ENCODE peak calls at places on chromosome 11, in seven cellular contexts. One of them, this sample, is unnamed.

GRCh38 chr11:96134622-96135021 is 208.4 kb downstream of the MAML2 start:
- DNase-seq in left colon: no peak
- DNase-seq in type B pancreatic cell: no peak
- DNase-seq in tibial artery: no peak
- DNase-seq in activated naive CD8-positive, alpha-beta T cell treated with anti-CD3 and anti-CD28 coated beads, Interleukin-2, amount 50 U/mL, for 24 hours: no peak
- DNase-seq in effector CD4-positive, alpha-beta T cell: no peak
- DNase-seq in posterior vena cava: no peak
- DNase-seq in this sample: no peak

GRCh38 chr11:123300874-123301695 is 106.0 kb upstream of the CLMP start:
- DNase-seq in left colon: no peak
- DNase-seq in type B pancreatic cell: no peak
- DNase-seq in tibial artery: no peak
- DNase-seq in activated naive CD8-positive, alpha-beta T cell treated with anti-CD3 and anti-CD28 coated beads, Interleukin-2, amount 50 U/mL, for 24 hours: no peak
- DNase-seq in effector CD4-positive, alpha-beta T cell: no peak
- DNase-seq in posterior vena cava: no peak
- DNase-seq in this sample: no peak

GRCh38 chr11:100821198-100821597 is 134.1 kb downstream of the ARHGAP42 start:
- DNase-seq in left colon: no peak
- DNase-seq in type B pancreatic cell: no peak
- DNase-seq in tibial artery: no peak
- DNase-seq in activated naive CD8-positive, alpha-beta T cell treated with anti-CD3 and anti-CD28 coated beads, Interleukin-2, amount 50 U/mL, for 24 hours: no peak
- DNase-seq in effector CD4-positive, alpha-beta T cell: no peak
- DNase-seq in posterior vena cava: no peak
- DNase-seq in this sample: no peak

GRCh38 chr11:819129-819931 is 616 bp downstream of the PNPLA2 start:
- DNase-seq in left colon: peak
- DNase-seq in type B pancreatic cell: peak
- DNase-seq in tibial artery: peak
- DNase-seq in activated naive CD8-positive, alpha-beta T cell treated with anti-CD3 and anti-CD28 coated beads, Interleukin-2, amount 50 U/mL, for 24 hours: peak
- DNase-seq in effector CD4-positive, alpha-beta T cell: peak
- DNase-seq in posterior vena cava: peak
- DNase-seq in this sample: peak

GRCh38 chr11:15170170-15170569 is 55.4 kb downstream of the INSC start:
- DNase-seq in left colon: no peak
- DNase-seq in type B pancreatic cell: no peak
- DNase-seq in tibial artery: no peak
- DNase-seq in activated naive CD8-positive, alpha-beta T cell treated with anti-CD3 and anti-CD28 coated beads, Interleukin-2, amount 50 U/mL, for 24 hours: no peak
- DNase-seq in effector CD4-positive, alpha-beta T cell: no peak
- DNase-seq in posterior vena cava: no peak
- DNase-seq in this sample: no peak

GRCh38 chr11:119964136-119965025 is 173.5 kb downstream of the TRIM29 start:
- DNase-seq in left colon: no peak
- DNase-seq in type B pancreatic cell: no peak
- DNase-seq in tibial artery: no peak
- DNase-seq in activated naive CD8-positive, alpha-beta T cell treated with anti-CD3 and anti-CD28 coated beads, Interleukin-2, amount 50 U/mL, for 24 hours: no peak
- DNase-seq in effector CD4-positive, alpha-beta T cell: no peak
- DNase-seq in posterior vena cava: no peak
- DNase-seq in this sample: no peak

GRCh38 chr11:126363706-126364245 is 8.3 kb downstream of the ST3GAL4 start:
- DNase-seq in left colon: no peak
- DNase-seq in type B pancreatic cell: no peak
- DNase-seq in tibial artery: peak
- DNase-seq in activated naive CD8-positive, alpha-beta T cell treated with anti-CD3 and anti-CD28 coated beads, Interleukin-2, amount 50 U/mL, for 24 hours: no peak
- DNase-seq in effector CD4-positive, alpha-beta T cell: no peak
- DNase-seq in posterior vena cava: peak
- DNase-seq in this sample: no peak

GRCh38 chr11:777288-778255 is at the start of gene GATD1:
- DNase-seq in left colon: peak
- DNase-seq in type B pancreatic cell: peak
- DNase-seq in tibial artery: peak
- DNase-seq in activated naive CD8-positive, alpha-beta T cell treated with anti-CD3 and anti-CD28 coated beads, Interleukin-2, amount 50 U/mL, for 24 hours: peak
- DNase-seq in effector CD4-positive, alpha-beta T cell: peak
- DNase-seq in posterior vena cava: peak
- DNase-seq in this sample: peak

GRCh38 chr11:64269380-64270234 is 14.9 kb downstream of the BAD start:
- DNase-seq in left colon: peak
- DNase-seq in type B pancreatic cell: peak
- DNase-seq in tibial artery: peak
- DNase-seq in activated naive CD8-positive, alpha-beta T cell treated with anti-CD3 and anti-CD28 coated beads, Interleukin-2, amount 50 U/mL, for 24 hours: peak
- DNase-seq in effector CD4-positive, alpha-beta T cell: peak
- DNase-seq in posterior vena cava: peak
- DNase-seq in this sample: peak

GRCh38 chr11:24321229-24321628 is 175.6 kb upstream of the LUZP2 start:
- DNase-seq in left colon: no peak
- DNase-seq in type B pancreatic cell: no peak
- DNase-seq in tibial artery: no peak
- DNase-seq in activated naive CD8-positive, alpha-beta T cell treated with anti-CD3 and anti-CD28 coated beads, Interleukin-2, amount 50 U/mL, for 24 hours: no peak
- DNase-seq in effector CD4-positive, alpha-beta T cell: no peak
- DNase-seq in posterior vena cava: no peak
- DNase-seq in this sample: no peak

GRCh38 chr11:8095356-8095755 is 14.3 kb downstream of the TUB start:
- DNase-seq in left colon: no peak
- DNase-seq in type B pancreatic cell: no peak
- DNase-seq in tibial artery: peak
- DNase-seq in activated naive CD8-positive, alpha-beta T cell treated with anti-CD3 and anti-CD28 coated beads, Interleukin-2, amount 50 U/mL, for 24 hours: no peak
- DNase-seq in effector CD4-positive, alpha-beta T cell: no peak
- DNase-seq in posterior vena cava: no peak
- DNase-seq in this sample: no peak

GRCh38 chr11:128291043-128291442 is 296.3 kb downstream of the ETS1 start:
- DNase-seq in left colon: no peak
- DNase-seq in type B pancreatic cell: no peak
- DNase-seq in tibial artery: no peak
- DNase-seq in activated naive CD8-positive, alpha-beta T cell treated with anti-CD3 and anti-CD28 coated beads, Interleukin-2, amount 50 U/mL, for 24 hours: no peak
- DNase-seq in effector CD4-positive, alpha-beta T cell: no peak
- DNase-seq in posterior vena cava: no peak
- DNase-seq in this sample: no peak

GRCh38 chr11:120569903-120570302 is 58.4 kb downstream of the GRIK4 start:
- DNase-seq in left colon: no peak
- DNase-seq in type B pancreatic cell: no peak
- DNase-seq in tibial artery: peak
- DNase-seq in activated naive CD8-positive, alpha-beta T cell treated with anti-CD3 and anti-CD28 coated beads, Interleukin-2, amount 50 U/mL, for 24 hours: no peak
- DNase-seq in effector CD4-positive, alpha-beta T cell: no peak
- DNase-seq in posterior vena cava: no peak
- DNase-seq in this sample: no peak

GRCh38 chr11:121964591-121964990 is 151.4 kb downstream of the BLID start:
- DNase-seq in left colon: no peak
- DNase-seq in type B pancreatic cell: no peak
- DNase-seq in tibial artery: no peak
- DNase-seq in activated naive CD8-positive, alpha-beta T cell treated with anti-CD3 and anti-CD28 coated beads, Interleukin-2, amount 50 U/mL, for 24 hours: no peak
- DNase-seq in effector CD4-positive, alpha-beta T cell: no peak
- DNase-seq in posterior vena cava: no peak
- DNase-seq in this sample: no peak

GRCh38 chr11:112839051-112839450 is 122.2 kb upstream of the NCAM1 start:
- DNase-seq in left colon: no peak
- DNase-seq in type B pancreatic cell: no peak
- DNase-seq in tibial artery: no peak
- DNase-seq in activated naive CD8-positive, alpha-beta T cell treated with anti-CD3 and anti-CD28 coated beads, Interleukin-2, amount 50 U/mL, for 24 hours: no peak
- DNase-seq in effector CD4-positive, alpha-beta T cell: no peak
- DNase-seq in posterior vena cava: no peak
- DNase-seq in this sample: no peak

GRCh38 chr11:19920982-19921381 is 208.3 kb downstream of the NAV2 start:
- DNase-seq in left colon: no peak
- DNase-seq in type B pancreatic cell: no peak
- DNase-seq in tibial artery: no peak
- DNase-seq in activated naive CD8-positive, alpha-beta T cell treated with anti-CD3 and anti-CD28 coated beads, Interleukin-2, amount 50 U/mL, for 24 hours: no peak
- DNase-seq in effector CD4-positive, alpha-beta T cell: no peak
- DNase-seq in posterior vena cava: no peak
- DNase-seq in this sample: no peak

GRCh38 chr11:48013269-48013901 is 33.0 kb downstream of the PTPRJ start:
- DNase-seq in left colon: no peak
- DNase-seq in type B pancreatic cell: no peak
- DNase-seq in tibial artery: peak
- DNase-seq in activated naive CD8-positive, alpha-beta T cell treated with anti-CD3 and anti-CD28 coated beads, Interleukin-2, amount 50 U/mL, for 24 hours: peak
- DNase-seq in effector CD4-positive, alpha-beta T cell: peak
- DNase-seq in posterior vena cava: peak
- DNase-seq in this sample: peak

GRCh38 chr11:66317322-66317765 is 500 bp upstream of the CD248 start:
- DNase-seq in left colon: no peak
- DNase-seq in type B pancreatic cell: no peak
- DNase-seq in tibial artery: no peak
- DNase-seq in activated naive CD8-positive, alpha-beta T cell treated with anti-CD3 and anti-CD28 coated beads, Interleukin-2, amount 50 U/mL, for 24 hours: peak
- DNase-seq in effector CD4-positive, alpha-beta T cell: no peak
- DNase-seq in posterior vena cava: no peak
- DNase-seq in this sample: no peak

GRCh38 chr11:10407749-10408472 is 47.2 kb upstream of the AMPD3 start:
- DNase-seq in left colon: no peak
- DNase-seq in type B pancreatic cell: no peak
- DNase-seq in tibial artery: no peak
- DNase-seq in activated naive CD8-positive, alpha-beta T cell treated with anti-CD3 and anti-CD28 coated beads, Interleukin-2, amount 50 U/mL, for 24 hours: no peak
- DNase-seq in effector CD4-positive, alpha-beta T cell: no peak
- DNase-seq in posterior vena cava: no peak
- DNase-seq in this sample: no peak

GRCh38 chr11:10979529-10979928 is 121.7 kb upstream of the ZBED5 start:
- DNase-seq in left colon: no peak
- DNase-seq in type B pancreatic cell: no peak
- DNase-seq in tibial artery: no peak
- DNase-seq in activated naive CD8-positive, alpha-beta T cell treated with anti-CD3 and anti-CD28 coated beads, Interleukin-2, amount 50 U/mL, for 24 hours: no peak
- DNase-seq in effector CD4-positive, alpha-beta T cell: no peak
- DNase-seq in posterior vena cava: no peak
- DNase-seq in this sample: no peak

GRCh38 chr11:100928426-100928825 is 201.2 kb downstream of the PGR start:
- DNase-seq in left colon: no peak
- DNase-seq in type B pancreatic cell: no peak
- DNase-seq in tibial artery: no peak
- DNase-seq in activated naive CD8-positive, alpha-beta T cell treated with anti-CD3 and anti-CD28 coated beads, Interleukin-2, amount 50 U/mL, for 24 hours: no peak
- DNase-seq in effector CD4-positive, alpha-beta T cell: no peak
- DNase-seq in posterior vena cava: no peak
- DNase-seq in this sample: no peak